ENCODE peak calls at places on chromosomes 7 and 10, in five cellular contexts. S is A549, A is sigmoid colon, K is suprapubic skin, J is breast epithelium. B is an unnamed sample. For H3K9me3, the result is how much of the 10 kb centered on the place peaks cover.

GRCh38 chr10:44913312-44914079 is 2.4 kb downstream of the TMEM72 start:
- DNase-seq in S (no peak), A (no peak), K (no peak), J (no peak), B (no peak)

GRCh38 chr10:127853868-127854768 is 38.6 kb downstream of the CLRN3 start:
- DNase-seq in S (peak), A (peak), K (no peak), J (no peak), B (peak)

GRCh38 chr7:16223963-16224707 is 197.2 kb downstream of the CRPPA start:
- DNase-seq in S (no peak), A (no peak), K (no peak), J (no peak), B (no peak)

GRCh38 chr7:16587129-16587528 is 58.4 kb downstream of the ANKMY2 start:
- DNase-seq in S (no peak), A (no peak), K (no peak), J (no peak), B (no peak)

GRCh38 chr7:111821076-111821475 is 258.8 kb upstream of the IMMP2L start:
- DNase-seq in S (no peak), A (no peak), K (no peak), J (no peak), B (no peak)

GRCh38 chr7:7761340-7761973 is 43.0 kb upstream of the RPA3 start:
- DNase-seq in S (peak), A (no peak), K (no peak), J (no peak), B (no peak)

GRCh38 chr10:92691042-92691590 is 1.4 kb downstream of the HHEX start:
- DNase-seq in S (no peak), A (peak), K (no peak), J (no peak), B (no peak)

GRCh38 chr10:89337493-89337892 is 9.7 kb downstream of the IFIT3 start:
- DNase-seq in S (peak), A (no peak), K (no peak), J (no peak), B (no peak)

GRCh38 chr7:28685291-28685659 is 272.9 kb downstream of the TRIL start:
- DNase-seq in S (no peak), A (peak), K (peak), J (peak), B (no peak)

GRCh38 chr7:67343566-67343965 is 346.9 kb downstream of the TYW1 start:
- DNase-seq in S (no peak), A (peak), K (no peak), J (no peak), B (no peak)

GRCh38 chr7:117857718-117858117 is 15.5 kb downstream of the CTTNBP2 start:
- DNase-seq in S (no peak), A (no peak), K (no peak), J (no peak), B (no peak)

GRCh38 chr7:28862876-28863275 is 95.3 kb downstream of the TRIL start:
- DNase-seq in S (no peak), A (no peak), K (no peak), J (no peak), B (no peak)

GRCh38 chr10:89706011-89706410 is 4.6 kb downstream of the KIF20B start:
- DNase-seq in S (no peak), A (no peak), K (no peak), J (no peak), B (no peak)

GRCh38 chr10:75019360-75019759 is 92.1 kb upstream of the SAMD8 start:
- DNase-seq in S (peak), A (no peak), K (no peak), J (no peak), B (no peak)

GRCh38 chr10:111107846-111108245 is 31.0 kb downstream of the ADRA2A start:
- DNase-seq in S (no peak), A (no peak), K (no peak), J (peak), B (no peak)

GRCh38 chr7:57404343-57404966 is 45.5 kb upstream of the ZNF716 start:
- DNase-seq in S (no peak), A (no peak), K (no peak), J (peak), B (no peak)

GRCh38 chr7:93432130-93432529 is 142.4 kb downstream of the CALCR start:
- DNase-seq in S (no peak), A (no peak), K (no peak), J (no peak), B (no peak)

GRCh38 chr7:47580811-47581331 is 1.0 kb downstream of the TNS3 start:
- DNase-seq in S (peak), A (no peak), K (no peak), J (no peak), B (no peak)

GRCh38 chr10:52400564-52400963 is 86.5 kb downstream of the DKK1 start:
- DNase-seq in S (peak), A (no peak), K (no peak), J (no peak), B (no peak)

GRCh38 chr7:47543056-47543455 is 38.9 kb downstream of the TNS3 start:
- DNase-seq in S (no peak), A (no peak), K (no peak), J (no peak), B (no peak)

GRCh38 chr10:56231436-56231835 is 129.6 kb downstream of the ZWINT start:
- DNase-seq in S (peak), A (no peak), K (no peak), J (no peak), B (no peak)

GRCh38 chr10:28253174-28253783 is 49.6 kb downstream of the MPP7 start:
- DNase-seq in S (no peak), A (no peak), K (no peak), J (no peak), B (no peak)

GRCh38 chr10:132183046-132183445 is 3.7 kb upstream of the DPYSL4 start:
- DNase-seq in S (no peak), A (peak), K (no peak), J (no peak), B (no peak)

GRCh38 chr7:139731802-139732470 is 45.9 kb downstream of the HIPK2 start:
- DNase-seq in S (peak), A (peak), K (peak), J (peak), B (peak)

GRCh38 chr10:89861584-89862287 is 160.3 kb downstream of the KIF20B start:
- DNase-seq in S (no peak), A (no peak), K (no peak), J (no peak), B (no peak)

GRCh38 chr7:22723171-22723601 is 3.8 kb upstream of the IL6 start:
- DNase-seq in S (no peak), A (peak), K (peak), J (peak), B (no peak)

GRCh38 chr7:155809332-155809946 is 2.8 kb downstream of the SHH start:
- DNase-seq in S (no peak), A (no peak), K (no peak), J (no peak), B (no peak)

GRCh38 chr7:114370177-114370576 is 44.4 kb upstream of the FOXP2 start:
- DNase-seq in S (no peak), A (no peak), K (no peak), J (no peak), B (no peak)

GRCh38 chr7:19117081-19117869 is at the start of gene TWIST1:
- DNase-seq in S (peak), A (peak), K (peak), J (peak), B (no peak)

GRCh38 chr10:62393237-62393636 is 19.1 kb downstream of the ZNF365 start:
- DNase-seq in S (no peak), A (no peak), K (no peak), J (no peak), B (no peak)

GRCh38 chr10:132454296-132455198 is 57.5 kb downstream of the PWWP2B start:
- DNase-seq in S (no peak), A (no peak), K (no peak), J (no peak), B (no peak)

GRCh38 chr10:490891-491571 is 198.4 kb downstream of the DIP2C start:
- DNase-seq in S (no peak), A (peak), K (peak), J (no peak), B (no peak)

GRCh38 chr10:67533376-67533775 is 162.6 kb downstream of the CTNNA3 start:
- DNase-seq in S (no peak), A (no peak), K (no peak), J (no peak), B (no peak)

GRCh38 chr7:111985802-111986201 is 220.4 kb downstream of the DOCK4 start:
- DNase-seq in S (no peak), A (no peak), K (no peak), J (no peak), B (no peak)

GRCh38 chr7:17318146-17318545 is 19.7 kb downstream of the AHR start:
- DNase-seq in S (peak), A (no peak), K (no peak), J (no peak), B (no peak)

GRCh38 chr10:59682986-59683937 is 26.4 kb downstream of the SLC16A9 start:
- DNase-seq in S (no peak), A (no peak), K (no peak), J (no peak), B (no peak)

GRCh38 chr7:20264623-20265022 is 47.4 kb upstream of the MACC1 start:
- DNase-seq in S (no peak), A (no peak), K (no peak), J (no peak), B (no peak)

GRCh38 chr7:155837126-155837479 is 24.8 kb upstream of the SHH start:
- DNase-seq in S (no peak), A (peak), K (no peak), J (no peak), B (no peak)

GRCh38 chr7:123747620-123748141 is 1.1 kb downstream of the WASL start:
- DNase-seq in S (peak), A (peak), K (peak), J (peak), B (no peak)
- TF ChIP-seq POLR2A in S (no peak), A (no peak), K (no peak), J (no peak), B (no peak)

GRCh38 chr10:37682617-37683016 is 174.8 kb downstream of the ZNF248 start:
- DNase-seq in S (no peak), A (no peak), K (no peak), J (no peak), B (no peak)
- H3K9me3 ChIP-seq in S (under half), A (under half), K (under half), J (under half), B (half or more)

GRCh38 chr7:37342170-37342569 is 106.5 kb downstream of the ELMO1 start:
- DNase-seq in S (no peak), A (no peak), K (no peak), J (no peak), B (no peak)

GRCh38 chr7:37342665-37343471 is 105.8 kb downstream of the ELMO1 start:
- DNase-seq in S (no peak), A (no peak), K (no peak), J (no peak), B (no peak)

GRCh38 chr7:37341033-37341630 is 107.5 kb downstream of the ELMO1 start:
- DNase-seq in S (no peak), A (no peak), K (no peak), J (no peak), B (no peak)

GRCh38 chr7:37346761-37347160 is 101.9 kb downstream of the ELMO1 start:
- DNase-seq in S (no peak), A (no peak), K (no peak), J (no peak), B (no peak)

GRCh38 chr7:37344886-37345579 is 103.6 kb downstream of the ELMO1 start:
- DNase-seq in S (no peak), A (no peak), K (no peak), J (no peak), B (no peak)
- H3K27ac ChIP-seq in S (no peak), A (no peak), K (peak), J (no peak), B (peak)

DNA sequence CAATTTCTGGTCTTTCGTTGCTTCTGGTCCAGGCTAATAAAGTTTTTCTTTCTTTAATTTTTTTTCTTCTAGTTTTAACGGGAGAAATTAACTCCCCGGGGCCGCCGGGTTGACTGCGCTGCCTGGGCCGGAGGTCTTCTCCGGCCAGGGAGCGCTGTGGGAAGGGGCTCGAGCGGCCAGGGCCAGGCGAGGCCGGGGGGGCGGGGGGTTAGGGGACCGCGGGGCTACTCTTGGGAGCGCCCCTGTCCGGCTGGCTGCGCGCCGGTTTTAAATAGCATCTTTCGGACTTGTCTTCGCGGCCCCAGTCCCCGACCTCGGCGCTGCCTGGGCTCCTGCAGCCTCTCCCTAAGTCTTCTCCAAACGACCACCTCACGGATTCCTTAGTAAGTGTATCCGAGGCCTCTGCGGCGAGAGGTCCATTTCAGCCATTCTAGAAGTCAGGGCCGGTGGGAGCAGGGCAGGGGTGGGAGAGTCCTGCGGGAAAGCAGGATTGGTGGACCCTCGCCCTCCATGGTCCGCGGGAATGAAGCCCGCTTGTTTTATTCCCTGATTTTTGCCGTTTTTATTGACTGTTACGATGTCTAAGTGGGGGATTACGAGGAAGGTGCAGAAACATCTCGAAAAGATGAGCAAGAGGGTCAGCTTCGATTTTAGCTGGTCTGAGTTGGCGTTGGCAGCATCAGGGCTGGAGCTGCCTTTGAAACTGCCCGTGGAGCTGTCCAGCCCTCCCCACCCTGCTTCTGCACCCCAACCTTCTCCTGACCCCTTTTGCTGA is 457 bp downstream of the PHF14 start:
- DNase-seq in S (peak), A (no peak), K (peak), J (no peak), B (no peak)
- TF ChIP-seq POLR2A in S (no peak), A (no peak), K (no peak), J (no peak), B (no peak)

GRCh38 chr7:157539521-157539920 is 202.7 kb downstream of the DNAJB6 start:
- DNase-seq in S (no peak), A (peak), K (peak), J (no peak), B (no peak)

GRCh38 chr7:157537056-157537455 is 200.3 kb downstream of the DNAJB6 start:
- DNase-seq in S (no peak), A (peak), K (peak), J (no peak), B (no peak)

GRCh38 chr7:157540020-157540419 is 203.2 kb downstream of the DNAJB6 start:
- DNase-seq in S (no peak), A (peak), K (peak), J (no peak), B (no peak)

GRCh38 chr7:157538735-157539134 is 201.9 kb downstream of the DNAJB6 start:
- DNase-seq in S (no peak), A (peak), K (no peak), J (no peak), B (no peak)

GRCh38 chr7:157538321-157538720 is 201.5 kb downstream of the DNAJB6 start:
- DNase-seq in S (no peak), A (no peak), K (no peak), J (no peak), B (no peak)
- H3K9me3 ChIP-seq in S (under half), A (under half), K (under half), J (under half), B (under half)

GRCh38 chr7:154186811-154187210 is 134.6 kb downstream of the DPP6 start:
- DNase-seq in S (no peak), A (no peak), K (no peak), J (no peak), B (no peak)

GRCh38 chr7:154183482-154183881 is 131.3 kb downstream of the DPP6 start:
- DNase-seq in S (no peak), A (no peak), K (no peak), J (no peak), B (no peak)

GRCh38 chr7:154183946-154184345 is 131.7 kb downstream of the DPP6 start:
- DNase-seq in S (no peak), A (no peak), K (no peak), J (no peak), B (no peak)

GRCh38 chr7:154182361-154182760 is 130.2 kb downstream of the DPP6 start:
- DNase-seq in S (no peak), A (no peak), K (no peak), J (no peak), B (no peak)

GRCh38 chr7:154188330-154188729 is 136.1 kb downstream of the DPP6 start:
- DNase-seq in S (no peak), A (no peak), K (no peak), J (no peak), B (no peak)
- H3K27ac ChIP-seq in S (no peak), A (no peak), K (no peak), J (no peak), B (no peak)

GRCh38 chr7:2555121-2556052 is at the start of gene BRAT1:
- DNase-seq in S (peak), A (peak), K (peak), J (peak), B (peak)
- TF ChIP-seq POLR2A in S (peak), A (peak), K (no peak), J (peak), B (no peak)

GRCh38 chr7:159191236-159191635 is 46.6 kb upstream of the VIPR2 start:
- DNase-seq in S (no peak), A (no peak), K (no peak), J (no peak), B (no peak)

GRCh38 chr7:159193543-159193942 is 48.9 kb upstream of the VIPR2 start:
- DNase-seq in S (no peak), A (no peak), K (no peak), J (no peak), B (no peak)

GRCh38 chr7:159195926-159196325 is 51.3 kb upstream of the VIPR2 start:
- DNase-seq in S (no peak), A (no peak), K (no peak), J (no peak), B (no peak)

GRCh38 chr7:159192013-159192412 is 47.3 kb upstream of the VIPR2 start:
- DNase-seq in S (no peak), A (no peak), K (no peak), J (no peak), B (no peak)

GRCh38 chr7:159192761-159193453 is 48.2 kb upstream of the VIPR2 start:
- DNase-seq in S (no peak), A (no peak), K (no peak), J (no peak), B (no peak)
- H3K9me3 ChIP-seq in S (under half), A (under half), K (under half), J (under half), B (under half)

DNA sequence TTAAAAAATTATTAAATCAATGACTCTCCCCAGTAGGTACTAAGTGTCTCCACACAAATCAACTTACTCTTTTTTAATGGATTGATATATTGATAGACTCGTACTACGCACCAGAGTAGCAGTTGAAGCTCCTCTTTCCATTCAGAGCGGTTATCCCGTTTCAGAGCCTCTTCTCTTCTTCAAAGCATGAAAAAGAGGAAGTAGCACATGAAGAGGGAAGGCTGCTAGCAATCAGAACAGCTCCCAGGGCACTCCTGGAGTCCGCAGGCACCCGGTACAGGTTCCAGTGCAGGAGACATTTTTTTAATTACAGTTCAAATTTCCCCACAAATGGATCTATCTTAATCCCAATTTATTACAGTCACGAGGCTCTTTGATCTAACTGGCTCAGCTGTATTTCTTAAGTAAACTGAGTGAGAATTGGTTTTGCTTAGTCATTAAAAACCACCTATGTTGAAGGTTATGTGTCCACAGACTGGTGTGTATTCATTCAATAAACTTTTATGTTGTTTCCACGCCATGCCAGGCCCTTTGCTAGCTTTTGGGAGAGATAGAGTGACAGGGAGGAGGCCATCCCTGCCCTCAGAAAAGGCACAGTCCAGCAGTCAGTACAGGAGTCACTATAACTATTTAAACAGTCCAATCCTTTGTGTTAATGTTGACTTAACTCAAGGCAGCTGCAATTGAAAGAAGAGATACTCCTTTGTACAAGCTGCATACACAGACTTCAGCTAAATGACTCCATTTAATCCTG is 32.1 kb upstream of the CALN1 start:
- DNase-seq in S (no peak), A (no peak), K (no peak), J (no peak), B (no peak)
- H3K27ac ChIP-seq in S (no peak), A (no peak), K (no peak), J (no peak), B (no peak)

B was measured in esophagus squamous epithelium.